ENCODE peak calls at places on chromosomes 1 and 21, in six cellular contexts. W is endothelial cell of umbilical vein, M is breast epithelium, V is sigmoid colon, Y is GM12878, A is K562. D is an unnamed sample.

GRCh38 chr1:201753492-201753891 is 75.5 kb upstream of the IPO9 start:
- DNase-seq in A (no peak), M (no peak), W (peak; percentile 46), Y (no peak), V (no peak), D (no peak)

GRCh38 chr21:34892196-34892595 is 156.9 kb downstream of the RUNX1 start:
- DNase-seq in M (no peak), A (no peak), Y (no peak), V (no peak), W (peak; percentile 14), D (no peak)

GRCh38 chr1:198681831-198682756 is 43.3 kb downstream of the PTPRC start:
- DNase-seq in Y (peak; percentile 97), V (peak; percentile 69), A (no peak), M (peak; percentile 38), W (peak; percentile 76), D (peak; percentile 35)

GRCh38 chr1:147167361-147167760 is 4.9 kb downstream of the PRKAB2 start:
- DNase-seq in V (no peak), W (no peak), A (no peak), M (no peak), Y (no peak), D (no peak)

GRCh38 chr1:76330993-76331603 is 256.6 kb downstream of the ST6GALNAC3 start:
- DNase-seq in Y (no peak), V (no peak), M (no peak), A (peak; percentile 50), W (peak; percentile 76), D (peak; percentile 17)

GRCh38 chr1:44630116-44630515 is 44.2 kb downstream of the TMEM53 start:
- DNase-seq in M (no peak), W (no peak), A (no peak), V (no peak), Y (no peak), D (no peak)

GRCh38 chr1:216140650-216141547 is 282.3 kb downstream of the USH2A start:
- DNase-seq in A (no peak), Y (no peak), W (no peak), V (no peak), M (no peak), D (no peak)

GRCh38 chr1:171292799-171293198 is 21.2 kb upstream of the FMO4 start:
- DNase-seq in Y (no peak), V (no peak), A (no peak), W (no peak), M (no peak), D (no peak)

GRCh38 chr1:48947761-48948537 is 171.3 kb upstream of the BEND5 start:
- DNase-seq in V (no peak), W (no peak), A (no peak), Y (no peak), M (no peak), D (no peak)

GRCh38 chr1:162218975-162219374 is 149.5 kb downstream of the NOS1AP start:
- DNase-seq in Y (no peak), W (no peak), M (no peak), A (no peak), V (no peak), D (no peak)

GRCh38 chr1:77468556-77468955 is 186.7 kb downstream of the AK5 start:
- DNase-seq in W (no peak), Y (no peak), M (no peak), V (no peak), A (no peak), D (no peak)

GRCh38 chr1:178389441-178389840 is 107.3 kb downstream of the CLEC20A start:
- DNase-seq in Y (no peak), A (no peak), M (no peak), W (peak; percentile 30), V (no peak), D (no peak)

GRCh38 chr1:228362141-228362883 is 44.3 kb downstream of the TRIM11 start:
- DNase-seq in V (peak; percentile 52), W (no peak), A (no peak), M (no peak), Y (no peak), D (no peak)

GRCh38 chr21:42903817-42904216 is 10.7 kb downstream of the NDUFV3 start:
- DNase-seq in A (no peak), V (no peak), W (no peak), Y (no peak), M (no peak), D (no peak)

GRCh38 chr1:204726478-204726877 is 40.9 kb upstream of the LRRN2 start:
- DNase-seq in M (no peak), Y (no peak), A (no peak), W (peak; percentile 3), V (no peak), D (no peak)

GRCh38 chr1:40976952-40977690 is 2.4 kb upstream of the CTPS1 start:
- DNase-seq in W (no peak), V (no peak), Y (no peak), A (no peak), M (no peak), D (no peak)

GRCh38 chr1:59879556-59879955 is 47.0 kb downstream of the CYP2J2 start:
- DNase-seq in A (peak; percentile 21), V (no peak), Y (no peak), W (peak; percentile 67), M (peak; percentile 67), D (peak; percentile 78)

GRCh38 chr1:27154991-27155781 is at the start of gene SLC9A1:
- DNase-seq in V (peak; percentile 98), M (peak; percentile 96), W (peak; percentile 95), Y (peak; percentile 75), A (peak; percentile 94), D (peak; percentile 92)

GRCh38 chr1:70227439-70227838 is 6.3 kb downstream of the SRSF11 start:
- DNase-seq in A (no peak), Y (no peak), M (no peak), W (no peak), V (no peak), D (no peak)

GRCh38 chr1:118783095-118783758 is 204.9 kb downstream of the TBX15 start:
- DNase-seq in Y (no peak), M (no peak), W (no peak), V (no peak), A (no peak), D (no peak)

GRCh38 chr1:11977625-11978024 is 2.6 kb upstream of the MFN2 start:
- DNase-seq in M (no peak), W (no peak), V (no peak), Y (no peak), A (no peak), D (no peak)
- TF ChIP-seq CTCF in M (no peak), W (no peak), V (no peak), Y (no peak), A (no peak), D (no peak)

DNA sequence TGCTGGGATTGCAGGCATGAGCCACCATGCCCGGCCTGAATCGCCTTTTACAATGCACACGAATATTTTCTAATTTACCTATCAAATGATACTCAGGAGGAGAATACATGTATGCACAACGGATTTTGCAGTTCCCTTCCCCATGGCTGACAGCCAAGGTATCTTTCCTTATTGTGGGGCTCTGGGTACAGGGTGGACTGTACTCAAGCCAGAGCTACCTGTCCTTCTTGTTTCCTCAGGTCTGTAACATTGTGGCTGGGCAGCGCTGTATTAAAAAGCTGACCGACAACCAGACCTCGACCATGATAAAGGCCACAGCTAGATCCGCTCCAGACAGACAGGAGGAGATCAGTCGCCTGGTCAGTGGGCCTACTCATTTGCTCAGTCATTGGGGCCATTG is 18.2 kb downstream of the AGO1 start:
- DNase-seq in V (no peak), W (no peak), A (no peak), Y (no peak), M (no peak), D (peak; percentile 65)
- TF ChIP-seq POLR2AphosphoS5 in V (no peak), W (no peak), A (no peak), Y (no peak), M (no peak), D (peak; percentile 82)

DNA sequence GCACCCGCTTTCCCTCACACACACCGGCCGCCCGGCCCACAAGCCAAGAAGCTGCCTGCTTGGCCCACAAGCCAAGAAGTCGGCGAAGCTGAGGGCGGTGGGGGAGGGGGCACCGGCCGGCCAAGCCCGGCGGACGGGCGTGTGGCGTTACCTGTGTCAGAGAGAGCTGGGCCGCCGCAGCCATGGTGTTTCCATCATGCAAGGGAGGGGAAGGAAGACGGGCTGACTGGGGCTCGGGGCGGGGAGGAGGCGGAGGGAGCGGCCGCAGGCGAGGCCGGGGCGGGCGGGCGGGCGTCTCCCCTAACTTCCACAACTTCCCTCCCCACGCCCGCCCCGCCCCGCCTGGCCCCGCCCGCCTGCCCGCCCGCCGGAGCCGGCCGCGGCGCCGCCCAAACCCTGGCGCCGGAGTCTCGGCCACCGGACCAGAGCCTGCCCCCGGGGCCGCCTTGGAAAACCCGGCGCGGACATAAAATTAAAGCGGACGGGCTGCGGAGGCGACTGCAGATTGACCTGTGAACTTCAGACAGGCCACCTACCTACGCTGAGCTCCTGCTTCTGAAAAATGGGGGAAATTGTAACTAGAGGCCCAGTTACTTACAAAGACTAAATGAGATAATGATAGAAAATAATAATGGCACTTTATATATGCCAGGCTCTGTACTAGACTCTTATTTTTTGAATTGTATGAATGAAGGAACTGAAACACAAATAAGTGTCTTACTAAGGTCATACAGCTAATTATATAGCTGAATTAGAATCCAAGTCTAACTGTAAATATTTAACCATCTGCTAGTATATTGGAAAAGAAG is at the start of gene EPS15:
- DNase-seq in M (peak; percentile 77), V (peak; percentile 93), A (peak; percentile 96), Y (no peak), W (peak; percentile 55), D (peak; percentile 90)
- TF ChIP-seq POLR2A in M (no peak), V (peak; percentile 59), A (peak; percentile 76), Y (peak; percentile 86), W (peak; percentile 66), D (peak; percentile 85)

GRCh38 chr1:1730870-1731269 is 6.7 kb upstream of the CDK11A start:
- DNase-seq in Y (no peak), V (no peak), A (no peak), W (no peak), M (no peak), D (no peak)
- TF ChIP-seq CTCF in Y (no peak), V (no peak), A (no peak), W (no peak), M (no peak), D (no peak)

GRCh38 chr1:23562138-23562819 is 3.0 kb upstream of the ID3 start:
- DNase-seq in W (peak; percentile 100), Y (no peak), V (peak; percentile 99), A (peak; percentile 95), M (peak; percentile 95), D (peak; percentile 96)
- TF ChIP-seq POLR2AphosphoS5 in W (peak; percentile 89), Y (no peak), V (peak; percentile 77), A (no peak), M (peak; percentile 80), D (peak; percentile 96)

GRCh38 chr21:26191609-26192008 is 21.0 kb upstream of the APP start:
- DNase-seq in A (no peak), Y (no peak), M (no peak), W (no peak), V (no peak), D (no peak)
- TF ChIP-seq POLR2A in A (no peak), Y (no peak), M (no peak), W (no peak), V (no peak), D (no peak)

GRCh38 chr1:25568834-25569598 is 25.6 kb downstream of the LDLRAP1 start:
- DNase-seq in M (peak; percentile 46), A (peak; percentile 81), Y (no peak), W (no peak), V (peak; percentile 77), D (peak; percentile 52)
- TF ChIP-seq CTCF in M (no peak), A (no peak), Y (no peak), W (no peak), V (no peak), D (no peak)